ENCODE peak calls at places on chromosomes 3 and 15, in four cellular contexts. E is bronchial epithelial cell; Z is naive thymus-derived CD8-positive, alpha-beta T cell; R is foreskin fibroblast. L is an unnamed sample.

GRCh38 chr15:37016287-37016686 is 84.1 kb downstream of the MEIS2 start:
- DNase-seq in E (peak), Z (no peak), R (peak), L (no peak)

GRCh38 chr3:179451335-179452165 is at the start of gene GNB4:
- DNase-seq in E (peak), R (peak), Z (no peak), L (peak)

GRCh38 chr3:124520970-124521369 is 209.3 kb upstream of the UMPS start:
- DNase-seq in E (peak), Z (no peak), R (peak), L (peak)

GRCh38 chr3:195160257-195160898 is 110.6 kb downstream of the XXYLT1 start:
- DNase-seq in E (no peak), R (peak), Z (no peak), L (no peak)

GRCh38 chr15:41882689-41883483 is 11.0 kb downstream of the SPTBN5 start:
- DNase-seq in E (peak), R (no peak), Z (no peak), L (no peak)

GRCh38 chr3:126472277-126473006 is 3.2 kb downstream of the ZXDC start:
- DNase-seq in E (peak), Z (peak), R (peak), L (peak)

GRCh38 chr15:30929064-30929669 is 25.5 kb downstream of the FAN1 start:
- DNase-seq in E (no peak), Z (no peak), R (no peak), L (no peak)

GRCh38 chr3:104909188-104909587 is 457.5 kb upstream of the ALCAM start:
- DNase-seq in R (peak), E (peak), Z (no peak), L (peak)

GRCh38 chr15:70058642-70059360 is 38.9 kb downstream of the TLE3 start:
- DNase-seq in E (no peak), R (no peak), Z (no peak), L (no peak)

GRCh38 chr3:10530241-10530640 is 24.9 kb upstream of the ATP2B2 start:
- DNase-seq in Z (peak), R (no peak), E (no peak), L (no peak)

GRCh38 chr3:23341147-23341838 is 138.2 kb downstream of the UBE2E2 start:
- DNase-seq in E (no peak), Z (no peak), R (no peak), L (no peak)

GRCh38 chr3:78221796-78222195 is 1181.9 kb downstream of the ROBO2 start:
- DNase-seq in E (peak), R (no peak), Z (no peak), L (peak)

GRCh38 chr3:126897943-126898342 is 85.0 kb upstream of the PLXNA1 start:
- DNase-seq in E (no peak), R (no peak), Z (no peak), L (no peak)

GRCh38 chr15:61518191-61518950 is 289.3 kb upstream of the RORA start:
- DNase-seq in R (no peak), Z (no peak), E (peak), L (no peak)

GRCh38 chr3:16103472-16103871 is 71.0 kb upstream of the GALNT15 start:
- DNase-seq in E (no peak), Z (no peak), R (peak), L (peak)

GRCh38 chr3:172249039-172249438 is 199.2 kb downstream of the GHSR start:
- DNase-seq in E (peak), Z (no peak), R (peak), L (peak)

GRCh38 chr15:101022876-101023275 is 103.7 kb downstream of the LRRK1 start:
- DNase-seq in Z (no peak), R (no peak), E (no peak), L (no peak)

L was measured in renal cortical epithelial cell.